ENCODE peak calls at places on chromosomes 3 and 15, in seven cellular contexts. S is amygdala, U is AG10803, X is M059J, Q is transverse colon, M is kidney, W is Calu3. B is an unnamed sample.

GRCh38 chr3:10772230-10773161 is 43.5 kb upstream of the SLC6A11 start:
- DNase-seq in S (no peak), U (peak; percentile 5), X (no peak), Q (no peak), M (no peak), W (peak; percentile 44), B (peak; percentile 52)

GRCh38 chr15:68154923-68155559 is 50.1 kb downstream of the CALML4 start:
- DNase-seq in S (peak; percentile 2), U (peak; percentile 71), X (peak; percentile 46), Q (peak; percentile 33), M (no peak), W (peak; percentile 63), B (no peak)

GRCh38 chr15:51076898-51077564 is 17.7 kb downstream of the TNFAIP8L3 start:
- DNase-seq in S (no peak), U (peak; percentile 54), X (peak; percentile 19), Q (peak; percentile 56), M (peak; percentile 79), W (no peak), B (peak; percentile 91)

GRCh38 chr3:9590282-9590791 is 36.7 kb upstream of the LHFPL4 start:
- DNase-seq in S (no peak), U (no peak), X (no peak), Q (no peak), M (no peak), W (no peak), B (no peak)

GRCh38 chr15:57887825-57888224 is 177.7 kb downstream of the ALDH1A2 start:
- DNase-seq in S (no peak), U (no peak), X (no peak), Q (no peak), M (no peak), W (no peak), B (no peak)

GRCh38 chr3:194386610-194387009 is 12.5 kb downstream of the GP5 start:
- DNase-seq in S (no peak), U (no peak), X (no peak), Q (no peak), M (no peak), W (no peak), B (no peak)

GRCh38 chr3:135905058-135905724 is 60.3 kb upstream of the PPP2R3A start:
- DNase-seq in S (no peak), U (peak; percentile 55), X (peak; percentile 61), Q (no peak), M (no peak), W (peak; percentile 40), B (no peak)

GRCh38 chr15:76060098-76060989 is 559 bp downstream of the TMEM266 start:
- DNase-seq in S (no peak), U (no peak), X (no peak), Q (no peak), M (no peak), W (no peak), B (no peak)

GRCh38 chr3:14542656-14543055 is 2.5 kb upstream of the GRIP2 start:
- DNase-seq in S (no peak), U (no peak), X (no peak), Q (no peak), M (peak; percentile 15), W (no peak), B (no peak)

GRCh38 chr15:78996876-78997275 is 52.0 kb upstream of the CTSH start:
- DNase-seq in S (no peak), U (no peak), X (no peak), Q (no peak), M (peak; percentile 35), W (peak; percentile 39), B (no peak)

GRCh38 chr3:194671511-194671899 is 486 bp downstream of the LSG1 start:
- DNase-seq in S (no peak), U (no peak), X (peak; percentile 55), Q (no peak), M (no peak), W (peak; percentile 60), B (no peak)

GRCh38 chr15:92162657-92163056 is 231.0 kb upstream of the ST8SIA2 start:
- DNase-seq in S (no peak), U (no peak), X (no peak), Q (no peak), M (no peak), W (no peak), B (no peak)

GRCh38 chr15:44659041-44659440 is 4.4 kb downstream of the SPG11 start:
- DNase-seq in S (no peak), U (no peak), X (no peak), Q (no peak), M (no peak), W (no peak), B (no peak)

GRCh38 chr3:66138336-66139234 is 82.2 kb upstream of the SLC25A26 start:
- DNase-seq in S (peak; percentile 25), U (peak; percentile 73), X (peak; percentile 54), Q (peak; percentile 55), M (no peak), W (peak; percentile 64), B (no peak)

GRCh38 chr3:31755911-31756658 is 223.4 kb downstream of the STT3B start:
- DNase-seq in S (no peak), U (no peak), X (no peak), Q (peak; percentile 25), M (no peak), W (no peak), B (no peak)

GRCh38 chr3:197956626-197956988 is 3.4 kb upstream of the LMLN start:
- DNase-seq in S (no peak), U (no peak), X (no peak), Q (no peak), M (no peak), W (no peak), B (no peak)

GRCh38 chr15:99963096-99963825 is 230.0 kb upstream of the LYSMD4 start:
- DNase-seq in S (no peak), U (peak; percentile 22), X (peak; percentile 58), Q (no peak), M (no peak), W (no peak), B (peak; percentile 14)